ENCODE peak calls at places on chromosomes 5 and 9, in five cellular contexts. K is K562, E is GM12878, W is HepG2, B is SK-N-SH. M is an unnamed sample.

GRCh38 chr9:77987880-77988525 is 43.6 kb downstream of the GNAQ start:
- DNase-seq in W (no peak), E (no peak), K (no peak), B (no peak), M (no peak)

GRCh38 chr5:93579561-93580386 is 1.2 kb downstream of the NR2F1-AS1 start:
- DNase-seq in E (no peak), W (no peak), K (no peak), B (peak), M (peak)

GRCh38 chr5:109411627-109412026 is 1.9 kb upstream of the PJA2 start:
- DNase-seq in B (no peak), E (no peak), K (peak), W (no peak), M (peak)

GRCh38 chr5:2505217-2505616 is 246.3 kb downstream of the IRX2 start:
- DNase-seq in E (no peak), B (no peak), K (no peak), W (no peak), M (no peak)

GRCh38 chr5:128155793-128156192 is 72.2 kb downstream of the SLC12A2 start:
- DNase-seq in K (no peak), E (no peak), W (no peak), B (no peak), M (no peak)

GRCh38 chr9:128145951-128146351 is 3.3 kb upstream of the LCN2 start:
- DNase-seq in E (no peak), W (no peak), K (no peak), B (no peak), M (no peak)

GRCh38 chr5:141604318-141604717 is 14.5 kb downstream of the DIAPH1 start:
- DNase-seq in E (no peak), B (no peak), W (peak), K (peak), M (peak)

GRCh38 chr5:123549256-123549904 is 37.4 kb downstream of the CSNK1G3 start:
- DNase-seq in K (no peak), W (no peak), B (no peak), E (peak), M (no peak)

GRCh38 chr9:128115187-128116103 is 12.1 kb downstream of the PTGES2 start:
- DNase-seq in W (peak), B (no peak), K (peak), E (no peak), M (no peak)

GRCh38 chr5:41191249-41191648 is 22.1 kb downstream of the C6 start:
- DNase-seq in W (no peak), B (no peak), K (no peak), E (no peak), M (no peak)

GRCh38 chr9:5574998-5575397 is 53.9 kb upstream of the RIC1 start:
- DNase-seq in W (peak), B (no peak), K (no peak), E (no peak), M (no peak)

GRCh38 chr5:149837680-149838269 is 106.8 kb downstream of the PDE6A start:
- DNase-seq in K (peak), E (no peak), B (peak), W (peak), M (peak)

GRCh38 chr5:34044950-34045525 is 2.0 kb upstream of the C1QTNF3 start:
- DNase-seq in W (no peak), E (no peak), K (no peak), B (no peak), M (no peak)

GRCh38 chr9:22392523-22392922 is 54.1 kb upstream of the DMRTA1 start:
- DNase-seq in E (no peak), K (no peak), B (no peak), W (no peak), M (no peak)

GRCh38 chr9:123339666-123340414 is 16.2 kb upstream of the CRB2 start:
- DNase-seq in B (no peak), K (no peak), W (no peak), E (peak), M (no peak)

GRCh38 chr9:135751501-135751900 is 49.5 kb downstream of the KCNT1 start:
- DNase-seq in E (no peak), B (no peak), K (no peak), W (no peak), M (no peak)

GRCh38 chr9:84371737-84372136 is 31.2 kb upstream of the SLC28A3 start:
- DNase-seq in K (no peak), B (no peak), E (no peak), W (peak), M (peak)

GRCh38 chr5:165196961-165197360 is 1691.5 kb downstream of the MAT2B start:
- DNase-seq in E (no peak), K (no peak), B (no peak), W (no peak), M (no peak)

GRCh38 chr5:143259254-143259605 is 144.3 kb downstream of the NR3C1 start:
- DNase-seq in B (no peak), E (no peak), W (no peak), K (no peak), M (no peak)

GRCh38 chr9:128298535-128299482 is 22.7 kb downstream of the SWI5 start:
- DNase-seq in E (no peak), W (no peak), K (peak), B (peak), M (no peak)

GRCh38 chr5:40879163-40879942 is 29.9 kb upstream of the C7 start:
- DNase-seq in W (peak), K (peak), E (no peak), B (peak), M (peak)

GRCh38 chr9:129473523-129474244 is 147.2 kb downstream of the C9orf50 start:
- DNase-seq in W (no peak), B (no peak), K (peak), E (no peak), M (peak)

GRCh38 chr5:164119806-164120440 is 614.5 kb downstream of the MAT2B start:
- DNase-seq in W (peak), E (no peak), K (no peak), B (no peak), M (peak)

GRCh38 chr5:16934123-16934522 is 2.0 kb downstream of the MYO10 start:
- DNase-seq in E (no peak), W (peak), K (peak), B (peak), M (peak)

GRCh38 chr5:115209279-115209678 is 39.6 kb upstream of the TRIM36 start:
- DNase-seq in W (no peak), B (no peak), K (no peak), E (peak), M (peak)

GRCh38 chr5:172828911-172829431 is 5.1 kb upstream of the ERGIC1 start:
- DNase-seq in K (no peak), E (no peak), B (no peak), W (no peak), M (peak)

GRCh38 chr9:133160742-133161541 is 2.8 kb downstream of the GBGT1 start:
- DNase-seq in K (peak), W (peak), B (peak), E (no peak), M (peak)

GRCh38 chr5:95526871-95527270 is 27.9 kb downstream of the SKIC3 start:
- DNase-seq in K (no peak), W (no peak), E (no peak), B (no peak), M (peak)

GRCh38 chr9:118734696-118735095 is 634.5 kb downstream of the BRINP1 start:
- DNase-seq in B (no peak), K (no peak), W (no peak), E (no peak), M (no peak)

GRCh38 chr9:75238311-75238976 is 150.1 kb downstream of the OSTF1 start:
- DNase-seq in E (peak), K (peak), W (peak), B (peak), M (peak)

GRCh38 chr5:132498686-132499271 is 8.2 kb upstream of the IRF1 start:
- DNase-seq in B (no peak), E (no peak), K (no peak), W (no peak), M (peak)

GRCh38 chr9:89592963-89593775 is 11.6 kb upstream of the GADD45G start:
- DNase-seq in K (no peak), W (peak), E (no peak), B (no peak), M (peak)

GRCh38 chr5:56190500-56190899 is 42.6 kb downstream of the ANKRD55 start:
- DNase-seq in B (no peak), W (no peak), E (no peak), K (no peak), M (peak)

GRCh38 chr5:54867310-54867944 is 118.0 kb downstream of the ESM1 start:
- DNase-seq in K (peak), W (peak), E (no peak), B (peak), M (peak)

GRCh38 chr9:121809356-121810050 is 158.1 kb downstream of the DAB2IP start:
- DNase-seq in B (no peak), E (no peak), K (no peak), W (no peak), M (no peak)

GRCh38 chr5:158485604-158486081 is 614.1 kb downstream of the EBF1 start:
- DNase-seq in K (no peak), E (no peak), W (no peak), B (no peak), M (no peak)

GRCh38 chr5:37756248-37756647 is 83.6 kb downstream of the GDNF start:
- DNase-seq in B (no peak), W (no peak), K (no peak), E (no peak), M (no peak)

GRCh38 chr5:98518754-98519153 is 254.7 kb upstream of the RGMB start:
- DNase-seq in B (no peak), K (no peak), E (no peak), W (no peak), M (no peak)
- TF ChIP-seq MXI1 in B (no peak), K (no peak), E (no peak), W (no peak), M (no peak)

DNA sequence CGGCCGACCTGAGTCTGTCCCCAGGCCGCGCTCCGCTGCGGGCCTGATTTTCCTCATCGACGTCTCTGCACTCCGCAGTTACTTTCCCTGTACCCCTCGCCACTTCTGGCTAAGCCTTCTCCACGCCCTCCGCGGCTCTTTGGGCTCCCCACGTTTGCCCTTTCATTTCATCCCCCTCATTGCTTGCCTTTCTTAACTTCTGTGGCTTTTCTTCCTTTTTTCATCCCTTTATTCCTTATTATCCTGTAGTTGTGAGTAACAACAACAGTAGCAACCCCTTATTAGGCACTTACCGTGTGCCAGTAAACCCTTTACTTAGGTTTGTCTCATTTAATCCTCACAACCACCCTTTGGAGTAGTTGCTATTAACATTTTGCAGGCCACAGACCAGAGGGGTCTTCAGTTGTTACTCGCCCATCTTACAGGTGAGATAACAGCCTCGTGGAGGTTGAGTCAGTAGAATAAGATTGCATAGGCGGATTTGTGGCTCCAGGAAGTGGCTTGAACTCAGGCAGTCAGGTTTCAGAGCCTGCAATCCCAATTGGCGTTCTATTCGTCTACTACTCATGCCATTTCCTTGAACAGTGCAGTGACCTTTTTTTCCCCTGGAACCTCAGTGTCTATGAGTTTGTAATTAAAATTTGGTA is 724 bp downstream of the TCERG1 start:
- DNase-seq in B (no peak), E (no peak), W (peak), K (no peak), M (peak)
- TF ChIP-seq RAD21 in B (no peak), E (no peak), W (no peak), K (no peak), M (no peak)

GRCh38 chr9:109381011-109381729 is 60.3 kb upstream of the EPB41L4B start:
- DNase-seq in K (no peak), B (no peak), E (no peak), W (peak), M (peak)
- TF ChIP-seq MXI1 in K (no peak), B (no peak), E (no peak), W (no peak), M (no peak)

GRCh38 chr5:79703381-79703645 is 13.7 kb downstream of the CMYA5 start:
- DNase-seq in E (no peak), K (no peak), B (no peak), W (no peak), M (no peak)

GRCh38 chr5:79699766-79700400 is 10.2 kb downstream of the CMYA5 start:
- DNase-seq in E (no peak), W (no peak), B (no peak), K (no peak), M (no peak)

GRCh38 chr5:79705632-79706031 is 16.0 kb downstream of the CMYA5 start:
- DNase-seq in W (no peak), E (no peak), B (no peak), K (no peak), M (no peak)

GRCh38 chr5:79704553-79704952 is 14.9 kb downstream of the CMYA5 start:
- DNase-seq in K (no peak), W (no peak), E (no peak), B (no peak), M (no peak)

GRCh38 chr5:79702606-79703380 is 13.2 kb downstream of the CMYA5 start:
- DNase-seq in B (peak), W (peak), K (peak), E (no peak), M (no peak)
- TF ChIP-seq RAD21 in B (peak), W (peak), K (peak), E (peak), M (peak)

GRCh38 chr9:114805670-114806551 is at the start of gene TNFSF15:
- DNase-seq in W (peak), B (no peak), K (no peak), E (peak), M (peak)
- TF ChIP-seq MXI1 in W (no peak), B (no peak), K (no peak), E (no peak), M (no peak)

DNA sequence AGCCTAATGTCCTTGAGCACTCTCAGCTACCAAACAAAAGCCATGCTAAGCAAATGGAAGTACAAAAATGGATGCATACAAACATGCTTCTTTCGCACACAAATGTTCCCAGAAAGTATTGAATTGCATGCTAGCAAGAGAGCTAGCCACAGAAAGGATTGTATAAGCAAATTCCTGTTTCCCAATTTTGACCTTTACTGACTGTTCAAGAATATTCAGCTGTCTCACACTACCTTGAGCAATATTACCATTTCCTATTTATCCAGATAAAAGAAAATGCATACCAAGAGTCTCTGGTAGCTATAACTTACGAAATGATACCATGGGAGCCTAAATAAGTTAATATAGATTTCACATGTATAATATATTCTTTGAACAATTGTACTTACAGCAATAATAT is 264.6 kb downstream of the TMEM167A start:
- DNase-seq in W (no peak), B (no peak), K (no peak), E (no peak), M (peak)
- TF ChIP-seq RAD21 in W (no peak), B (no peak), K (no peak), E (no peak), M (no peak)